ENCODE peak calls at places on chromosomes 3 and 15, in five cellular contexts. H is IMR-90; D is stimulated activated CD4-positive, alpha-beta T cell treated with anti-CD3 and anti-CD28 coated beads, Interleukin-4, amount 100 ng/mL, for 24 hours; J is activated T-cell treated with anti-CD3 and anti-CD28 coated beads for 24 hours; Z is HAP-1. R is an unnamed sample.

GRCh38 chr15:43285609-43286037 is 18.9 kb upstream of the TGM5 start:
- DNase-seq in J (peak; percentile 51), Z (peak; percentile 70), D (peak; percentile 64), H (peak; percentile 67), R (no peak)

GRCh38 chr15:90790057-90790456 is 72.9 kb downstream of the BLM start:
- DNase-seq in D (no peak), J (no peak), H (no peak), Z (no peak), R (no peak)

GRCh38 chr3:42647821-42648459 is 5.6 kb upstream of the ZBTB47 start:
- DNase-seq in Z (no peak), D (no peak), J (no peak), H (no peak), R (no peak)

GRCh38 chr3:128416578-128417150 is 50.0 kb downstream of the DNAJB8 start:
- DNase-seq in Z (no peak), H (peak; percentile 71), D (no peak), J (no peak), R (no peak)

GRCh38 chr3:177793451-177793850 is 596.2 kb upstream of the TBL1XR1 start:
- DNase-seq in D (no peak), J (no peak), H (no peak), Z (no peak), R (no peak)

GRCh38 chr3:13404625-13405452 is 15.3 kb downstream of the NUP210 start:
- DNase-seq in Z (no peak), J (no peak), H (no peak), D (no peak), R (no peak)

GRCh38 chr3:139588450-139588849 is 48.9 kb upstream of the RBP1 start:
- DNase-seq in D (no peak), Z (peak; percentile 21), J (no peak), H (no peak), R (no peak)

GRCh38 chr3:195873281-195873887 is 35.0 kb downstream of the TNK2 start:
- DNase-seq in D (no peak), H (no peak), Z (no peak), J (no peak), R (no peak)

GRCh38 chr3:48143567-48143966 is 44.6 kb downstream of the CDC25A start:
- DNase-seq in H (no peak), D (no peak), J (no peak), Z (no peak), R (no peak)

GRCh38 chr3:161026612-161027217 is 78.4 kb downstream of the B3GALNT1 start:
- DNase-seq in Z (no peak), H (no peak), J (no peak), D (no peak), R (no peak)

GRCh38 chr3:10352146-10352911 is 31.4 kb upstream of the SEC13 start:
- DNase-seq in Z (no peak), J (no peak), D (no peak), H (peak; percentile 98), R (no peak)

GRCh38 chr3:184539801-184540440 is 21.7 kb upstream of the EPHB3 start:
- DNase-seq in J (no peak), H (no peak), Z (no peak), D (no peak), R (peak; percentile 28)

GRCh38 chr3:69524826-69525225 is 138.9 kb upstream of the FRMD4B start:
- DNase-seq in J (no peak), H (no peak), D (no peak), Z (no peak), R (no peak)

R was measured in sigmoid colon.